ENCODE peak calls at places on chromosomes 12 and 14, in four cellular contexts. Q, S, O and Y are unnamed samples.

GRCh38 chr12:112183591-112184021 is 58.2 kb downstream of the TRAFD1 start:
- DNase-seq in O (peak), S (no peak), Q (no peak), Y (peak)

GRCh38 chr14:101598159-101598558 is 36.9 kb downstream of the DIO3 start:
- DNase-seq in Q (no peak), S (no peak), O (no peak), Y (no peak)

GRCh38 chr12:13099066-13099909 is 4.2 kb downstream of the GSG1 start:
- DNase-seq in Q (no peak), S (peak), O (peak), Y (peak)

GRCh38 chr12:18345021-18345735 is 83.9 kb downstream of the PIK3C2G start:
- DNase-seq in O (no peak), S (no peak), Q (no peak), Y (no peak)

GRCh38 chr14:76168531-76168930 is 16.8 kb downstream of the GPATCH2L start:
- DNase-seq in O (peak), S (no peak), Q (no peak), Y (no peak)

GRCh38 chr14:54129850-54130640 is 173.4 kb upstream of the BMP4 start:
- DNase-seq in S (peak), Q (no peak), O (no peak), Y (no peak)

GRCh38 chr12:79737875-79738718 is 47.3 kb upstream of the PAWR start:
- DNase-seq in O (peak), S (peak), Q (peak), Y (peak)

GRCh38 chr12:116069943-116070342 is 207.6 kb downstream of the MED13L start:
- DNase-seq in S (no peak), Q (no peak), O (no peak), Y (no peak)

GRCh38 chr14:24032727-24033418 is 18.9 kb upstream of the CARMIL3 start:
- DNase-seq in S (peak), O (peak), Q (no peak), Y (no peak)

GRCh38 chr14:38883127-38883526 is 219.9 kb downstream of the SEC23A start:
- DNase-seq in S (no peak), O (no peak), Q (no peak), Y (no peak)

GRCh38 chr14:99268776-99269510 is 3.1 kb downstream of the BCL11B start:
- DNase-seq in O (no peak), Q (no peak), S (no peak), Y (no peak)

DNA sequence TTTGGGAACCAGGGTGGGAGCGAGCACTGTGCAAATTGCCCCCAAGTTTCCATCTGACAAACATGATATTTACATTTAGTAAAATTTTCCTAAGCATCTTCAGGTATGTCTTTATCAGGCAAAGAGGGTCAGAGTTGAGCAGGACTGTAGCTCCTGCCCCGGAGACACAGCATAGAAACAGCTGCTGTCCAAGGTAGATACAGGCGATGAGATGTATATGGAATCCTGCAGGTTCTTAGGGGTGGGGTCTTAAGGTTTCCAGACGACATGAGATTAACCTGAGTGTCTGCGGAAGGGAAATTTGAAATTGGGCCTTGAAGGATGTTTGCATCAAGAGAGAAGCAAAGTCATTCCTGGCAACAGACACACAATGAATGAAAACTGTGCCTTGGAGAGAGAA is 998.8 kb downstream of the AACS start:
- DNase-seq in Q (no peak), O (no peak), S (no peak), Y (no peak)
- TF ChIP-seq CTCF in Q (no peak), O (no peak), S (no peak), Y (no peak)

GRCh38 chr12:78562358-78563205 is 302.0 kb upstream of the SYT1 start:
- DNase-seq in S (peak), O (peak), Q (peak), Y (no peak)
- TF ChIP-seq CTCF in S (peak), O (peak), Q (peak), Y (no peak)

DNA sequence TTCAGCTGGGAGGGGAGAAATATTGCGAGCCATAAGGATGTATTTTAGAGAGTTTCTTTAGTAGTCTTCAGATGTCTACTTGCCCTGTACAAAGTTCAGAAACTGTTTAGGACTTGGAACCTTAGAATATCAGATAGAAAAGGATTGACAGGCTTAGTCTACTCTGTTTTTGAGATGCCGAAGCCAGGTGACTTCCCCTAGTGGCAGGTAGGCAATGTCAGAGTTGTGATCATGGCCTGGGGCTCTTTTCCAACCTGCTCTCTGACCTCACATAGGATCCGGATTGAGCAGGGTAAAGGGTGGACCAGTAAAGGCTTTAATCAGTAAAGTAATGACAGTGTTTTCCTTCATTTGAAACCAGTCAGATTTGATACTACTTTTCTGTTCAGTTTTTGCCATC is 59.6 kb downstream of the PRKCH start:
- DNase-seq in O (peak), Q (no peak), S (no peak), Y (no peak)
- TF ChIP-seq CTCF in O (peak), Q (no peak), S (no peak), Y (no peak)

DNA sequence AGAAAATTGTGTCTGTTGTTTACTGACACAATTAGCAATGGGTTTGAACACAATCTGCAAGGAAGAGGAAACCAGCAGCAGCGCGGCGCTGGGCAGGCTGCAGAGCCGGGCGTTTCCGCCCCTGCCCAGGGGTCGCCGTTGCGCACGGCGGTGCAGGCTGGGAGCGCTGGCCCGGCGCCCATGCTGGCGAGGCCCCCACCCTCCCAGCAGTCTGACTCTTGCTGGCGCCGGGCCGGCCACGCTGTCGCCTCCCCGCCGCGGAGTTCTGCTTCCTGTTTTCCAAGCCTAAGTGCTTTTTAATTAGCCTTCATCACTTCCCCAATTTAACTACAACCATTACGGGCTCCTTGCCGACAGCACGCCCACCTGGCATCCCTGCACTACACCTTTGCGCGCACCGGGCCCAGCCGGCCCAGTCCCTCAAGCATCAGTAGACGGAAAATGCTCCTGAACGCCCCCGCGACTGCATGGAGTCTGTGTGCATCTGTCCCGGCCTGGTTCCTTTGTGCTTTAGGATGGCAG is 212.1 kb downstream of the GXYLT1 start:
- DNase-seq in S (peak), Q (no peak), O (peak), Y (peak)
- TF ChIP-seq CTCF in S (no peak), Q (no peak), O (no peak), Y (no peak)

GRCh38 chr12:97380440-97380839 is 82.2 kb upstream of the RMST start:
- DNase-seq in S (no peak), Q (no peak), O (no peak), Y (no peak)

GRCh38 chr12:97386133-97386581 is 76.4 kb upstream of the RMST start:
- DNase-seq in O (no peak), S (no peak), Q (no peak), Y (no peak)

GRCh38 chr12:97385121-97385520 is 77.5 kb upstream of the RMST start:
- DNase-seq in Q (peak), O (no peak), S (no peak), Y (no peak)
- TF ChIP-seq CTCF in Q (no peak), O (no peak), S (no peak), Y (no peak)

GRCh38 chr14:71105177-71105576 is 197.9 kb downstream of the PCNX1 start:
- DNase-seq in Q (no peak), O (no peak), S (no peak), Y (no peak)

GRCh38 chr14:71107921-71108320 is 200.7 kb downstream of the PCNX1 start:
- DNase-seq in Q (no peak), S (no peak), O (no peak), Y (no peak)

GRCh38 chr14:71113376-71113775 is 206.1 kb downstream of the PCNX1 start:
- DNase-seq in O (peak), S (peak), Q (no peak), Y (no peak)

GRCh38 chr14:71103662-71104484 is 196.6 kb downstream of the PCNX1 start:
- DNase-seq in Q (peak), O (peak), S (peak), Y (peak)

DNA sequence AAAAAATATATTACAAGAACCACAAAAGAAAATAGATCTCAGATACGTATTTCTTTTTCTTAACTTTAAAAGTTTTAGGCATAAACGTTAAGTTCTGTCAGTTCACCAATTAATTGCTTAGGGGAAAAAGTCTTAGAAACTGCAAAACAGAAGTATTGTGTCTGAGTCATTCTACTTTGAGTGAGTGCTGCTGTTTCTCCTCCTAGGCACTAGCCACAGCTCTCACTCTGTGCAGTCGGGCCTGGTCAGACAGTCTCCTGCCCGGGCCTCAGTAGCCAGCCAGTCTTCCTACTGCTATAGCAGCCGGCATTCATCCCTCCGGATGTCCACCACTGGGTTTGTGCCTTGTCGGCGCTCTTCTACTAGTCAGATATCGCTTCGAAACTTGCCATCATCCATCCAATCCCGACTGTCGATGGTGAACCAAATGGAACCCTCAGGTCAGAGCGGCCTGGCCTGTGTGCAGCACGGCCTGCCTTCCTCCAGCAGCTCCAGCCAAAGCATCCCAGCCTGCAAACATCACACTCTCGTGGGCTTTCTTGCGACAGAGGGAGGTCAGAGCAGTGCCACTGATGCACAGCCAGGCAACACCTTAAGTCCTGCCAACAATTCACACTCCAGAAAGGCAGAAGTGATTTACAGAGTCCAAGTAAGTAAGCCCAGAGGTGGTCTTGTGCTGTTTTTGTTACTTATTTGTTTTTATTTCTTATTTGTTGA is 201.3 kb downstream of the PCNX1 start:
- DNase-seq in Q (no peak), O (no peak), S (no peak), Y (no peak)
- TF ChIP-seq CTCF in Q (no peak), O (no peak), S (no peak), Y (no peak)